ENCODE peak calls at places on chromosomes 6 and 20, in nine cellular contexts. N is DMS153; K is NCI-H2171; M is ACHN; T is LHCN-M2; H is right lobe of liver; X is CD8-positive, alpha-beta T cell; J is kidney tubule cell; U is NCI-H2029 treated with DMSO at 0.1 percent for 48 hours. O is an unnamed sample.

GRCh38 chr20:46965477-46965876 is 70.8 kb downstream of the EYA2 start:
- DNase-seq in N (peak), K (no peak), M (no peak), T (no peak), H (no peak), X (no peak), J (no peak), U (peak), O (no peak)

GRCh38 chr6:35048031-35048613 is 93.0 kb downstream of the TCP11 start:
- DNase-seq in N (no peak), K (no peak), M (no peak), T (no peak), H (no peak), X (no peak), J (no peak), U (no peak), O (no peak)

GRCh38 chr6:36501686-36502085 is 45.6 kb downstream of the STK38 start:
- DNase-seq in N (no peak), K (no peak), M (no peak), T (peak), H (no peak), X (no peak), J (no peak), U (no peak), O (no peak)

GRCh38 chr20:50462093-50462685 is 48.0 kb upstream of the PTPN1 start:
- DNase-seq in N (no peak), K (no peak), M (no peak), T (no peak), H (no peak), X (no peak), J (no peak), U (no peak), O (no peak)

GRCh38 chr20:53662595-53662994 is 69.0 kb upstream of the ZNF217 start:
- DNase-seq in N (no peak), K (no peak), M (no peak), T (no peak), H (no peak), X (no peak), J (no peak), U (no peak), O (no peak)

GRCh38 chr20:63736893-63737689 is 627 bp downstream of the LIME1 start:
- DNase-seq in N (no peak), K (peak), M (no peak), T (no peak), H (peak), X (peak), J (no peak), U (no peak), O (peak)

GRCh38 chr6:34580707-34581560 is 24.8 kb upstream of the SPDEF start:
- DNase-seq in N (no peak), K (no peak), M (no peak), T (no peak), H (peak), X (no peak), J (no peak), U (no peak), O (no peak)

GRCh38 chr6:37551446-37551845 is 51.8 kb upstream of the CCDC167 start:
- DNase-seq in N (no peak), K (no peak), M (no peak), T (no peak), H (no peak), X (no peak), J (no peak), U (no peak), O (no peak)

GRCh38 chr20:23640018-23640872 is 2.5 kb upstream of the CST3 start:
- DNase-seq in N (no peak), K (peak), M (no peak), T (no peak), H (no peak), X (no peak), J (no peak), U (no peak), O (no peak)

GRCh38 chr6:17432356-17432755 is 39.0 kb downstream of the CAP2 start:
- DNase-seq in N (no peak), K (no peak), M (no peak), T (peak), H (no peak), X (no peak), J (peak), U (no peak), O (no peak)

GRCh38 chr6:43890197-43891062 is 120.4 kb downstream of the VEGFA start:
- DNase-seq in N (no peak), K (peak), M (no peak), T (no peak), H (no peak), X (no peak), J (no peak), U (no peak), O (no peak)

GRCh38 chr20:44973053-44973452 is 6.7 kb downstream of the STK4 start:
- DNase-seq in N (no peak), K (no peak), M (no peak), T (peak), H (no peak), X (no peak), J (no peak), U (no peak), O (no peak)

O was measured in CD4-positive, alpha-beta memory T cell.